ENCODE peak calls at places on chromosomes 1 and 21, in eight cellular contexts. E is Panc1, Y is stomach, S is spleen, J is HCT116, K is SK-N-SH, G is transverse colon, R is endothelial cell of umbilical vein. D is an unnamed sample.

GRCh38 chr1:15543589-15544568 is 17.2 kb downstream of the DNAJC16 start:
- DNase-seq in E (no peak), Y (no peak), S (no peak), J (no peak), K (no peak), G (no peak), R (peak; percentile 32), D (no peak)

GRCh38 chr1:224448428-224449017 is 13.9 kb upstream of the WDR26 start:
- DNase-seq in E (no peak), Y (no peak), S (no peak), J (no peak), K (no peak), G (no peak), R (no peak), D (no peak)

GRCh38 chr1:161265305-161265704 is 6.8 kb downstream of the PCP4L1 start:
- DNase-seq in E (no peak), Y (no peak), S (no peak), J (no peak), K (no peak), G (no peak), R (no peak), D (no peak)

GRCh38 chr1:7893529-7894180 is 40.8 kb upstream of the UTS2 start:
- DNase-seq in E (no peak), Y (no peak), S (no peak), J (no peak), K (no peak), G (no peak), R (no peak), D (no peak)

GRCh38 chr21:43851593-43851992 is 13.4 kb upstream of the AGPAT3 start:
- DNase-seq in E (no peak), Y (no peak), S (peak; percentile 39), J (no peak), K (no peak), G (no peak), R (no peak), D (no peak)

GRCh38 chr1:187570166-187570565 is 741.4 kb downstream of the PLA2G4A start:
- DNase-seq in E (no peak), Y (no peak), S (no peak), J (no peak), K (no peak), G (no peak), R (no peak), D (no peak)

GRCh38 chr1:51506537-51506936 is 12.5 kb downstream of the EPS15 start:
- DNase-seq in E (no peak), Y (no peak), S (no peak), J (no peak), K (no peak), G (no peak), R (peak; percentile 46), D (no peak)

GRCh38 chr1:206696812-206697585 is 12.3 kb downstream of the MAPKAPK2 start:
- DNase-seq in E (no peak), Y (no peak), S (no peak), J (no peak), K (no peak), G (no peak), R (peak; percentile 31), D (no peak)

GRCh38 chr1:57422271-57423134 is 1.4 kb downstream of the DAB1 start:
- DNase-seq in E (no peak), Y (no peak), S (no peak), J (no peak), K (peak; percentile 73), G (no peak), R (no peak), D (no peak)

GRCh38 chr1:11924334-11925195 is 1.7 kb downstream of the KIAA2013 start:
- DNase-seq in E (no peak), Y (no peak), S (no peak), J (no peak), K (no peak), G (peak; percentile 42), R (no peak), D (no peak)

GRCh38 chr1:14939527-14940284 is 213.8 kb upstream of the TMEM51 start:
- DNase-seq in E (no peak), Y (no peak), S (no peak), J (no peak), K (no peak), G (no peak), R (no peak), D (no peak)

GRCh38 chr1:46302091-46303037 is 1.1 kb downstream of the LRRC41 start:
- DNase-seq in E (no peak), Y (peak; percentile 48), S (peak; percentile 92), J (no peak), K (peak; percentile 80), G (peak; percentile 66), R (peak; percentile 65), D (peak; percentile 31)

GRCh38 chr1:54950361-54951163 is 29.9 kb upstream of the TMEM61 start:
- DNase-seq in E (peak; percentile 85), Y (peak; percentile 83), S (peak; percentile 76), J (peak; percentile 60), K (peak; percentile 76), G (peak; percentile 80), R (peak; percentile 87), D (peak; percentile 75)

GRCh38 chr21:45894107-45894810 is 87.3 kb upstream of the COL6A1 start:
- DNase-seq in E (no peak), Y (no peak), S (peak; percentile 63), J (no peak), K (peak; percentile 91), G (peak; percentile 29), R (no peak), D (no peak)

GRCh38 chr1:20730690-20731056 is 1.8 kb downstream of the SH2D5 start:
- DNase-seq in E (no peak), Y (no peak), S (no peak), J (no peak), K (peak; percentile 28), G (no peak), R (no peak), D (no peak)

GRCh38 chr21:43315244-43316137 is 111.4 kb downstream of the SIK1 start:
- DNase-seq in E (no peak), Y (no peak), S (no peak), J (no peak), K (no peak), G (no peak), R (no peak), D (no peak)

GRCh38 chr1:53260631-53261247 is 22.4 kb upstream of the MAGOH start:
- DNase-seq in E (no peak), Y (no peak), S (no peak), J (no peak), K (no peak), G (no peak), R (no peak), D (no peak)

GRCh38 chr1:110224240-110224995 is 14.3 kb downstream of the KCNC4 start:
- DNase-seq in E (no peak), Y (no peak), S (no peak), J (no peak), K (no peak), G (no peak), R (no peak), D (no peak)

GRCh38 chr1:175145899-175146298 is 46.7 kb downstream of the KIAA0040 start:
- DNase-seq in E (no peak), Y (no peak), S (no peak), J (no peak), K (no peak), G (no peak), R (no peak), D (no peak)

GRCh38 chr21:33481314-33481943 is 1.7 kb upstream of the TMEM50B start:
- DNase-seq in E (no peak), Y (no peak), S (no peak), J (no peak), K (no peak), G (no peak), R (no peak), D (no peak)

GRCh38 chr1:208864366-208864965 is 620.3 kb upstream of the PLXNA2 start:
- DNase-seq in E (no peak), Y (no peak), S (no peak), J (no peak), K (no peak), G (no peak), R (no peak), D (no peak)

GRCh38 chr1:119779869-119780356 is 11.2 kb upstream of the HMGCS2 start:
- DNase-seq in E (no peak), Y (peak; percentile 64), S (no peak), J (no peak), K (peak; percentile 52), G (peak; percentile 70), R (no peak), D (peak; percentile 75)

GRCh38 chr21:34946385-34947121 is 102.5 kb downstream of the RUNX1 start:
- DNase-seq in E (no peak), Y (no peak), S (no peak), J (no peak), K (no peak), G (no peak), R (no peak), D (no peak)

GRCh38 chr1:243230914-243231313 is 24.2 kb downstream of the CEP170 start:
- DNase-seq in E (no peak), Y (no peak), S (no peak), J (no peak), K (peak; percentile 24), G (no peak), R (peak; percentile 33), D (no peak)

GRCh38 chr1:206944703-206945102 is 1.6 kb downstream of the PIGR start:
- DNase-seq in E (no peak), Y (no peak), S (no peak), J (no peak), K (no peak), G (no peak), R (no peak), D (no peak)

GRCh38 chr21:45868488-45868887 is 113.1 kb upstream of the COL6A1 start:
- DNase-seq in E (no peak), Y (peak; percentile 21), S (peak; percentile 58), J (no peak), K (no peak), G (no peak), R (no peak), D (no peak)

GRCh38 chr1:165152727-165153126 is 203.8 kb downstream of the LMX1A start:
- DNase-seq in E (no peak), Y (no peak), S (no peak), J (no peak), K (peak; percentile 5), G (no peak), R (no peak), D (no peak)

GRCh38 chr1:47443530-47444316 is 5.9 kb downstream of the FOXD2 start:
- DNase-seq in E (no peak), Y (no peak), S (no peak), J (no peak), K (peak; percentile 23), G (no peak), R (no peak), D (no peak)
- H3K4me3 ChIP-seq in E (no peak overlapping the region), Y (no peak overlapping the region), S (peak overlapping the region; percentile 61), J (no peak overlapping the region), K (no peak overlapping the region), G (peak overlapping the region; percentile 32), R (no peak overlapping the region), D (no peak overlapping the region)

GRCh38 chr1:230303069-230303468 is 123.1 kb downstream of the PGBD5 start:
- DNase-seq in E (no peak), Y (no peak), S (no peak), J (no peak), K (no peak), G (no peak), R (no peak), D (no peak)
- TF ChIP-seq CTCF in E (no peak), Y (no peak), S (no peak), J (no peak), K (no peak), G (no peak), R (no peak), D (no peak)

GRCh38 chr1:66339944-66340343 is 194.0 kb upstream of the SGIP1 start:
- DNase-seq in E (no peak), Y (no peak), S (no peak), J (no peak), K (no peak), G (no peak), R (peak; percentile 79), D (no peak)
- TF ChIP-seq POLR2AphosphoS5 in E (no peak), Y (no peak), S (no peak), J (peak; percentile 48), K (no peak), G (no peak), R (peak; percentile 17), D (peak; percentile 16)

GRCh38 chr1:203349757-203350522 is 982 bp downstream of the FMOD start:
- DNase-seq in E (no peak), Y (no peak), S (no peak), J (no peak), K (no peak), G (no peak), R (no peak), D (no peak)
- H3K4me3 ChIP-seq in E (no peak overlapping the region), Y (peak overlapping the region; percentile 31), S (peak overlapping the region; percentile 33), J (no peak overlapping the region), K (no peak overlapping the region), G (peak overlapping the region; percentile 9), R (no peak overlapping the region), D (no peak overlapping the region)